ENCODE peak calls at places on chromosomes 5 and 9, in eight cellular contexts. E, G, T, F, D, N, M and P are unnamed samples.

GRCh38 chr5:38404667-38405276 is 146.4 kb downstream of the EGFLAM start:
- DNase-seq in F (no peak), T (no peak), D (no peak), M (no peak), G (no peak), E (no peak), N (no peak), P (no peak)

GRCh38 chr5:34695275-34696032 is 39.3 kb downstream of the RAI14 start:
- DNase-seq in T (no peak), M (no peak), G (no peak), F (peak), D (no peak), E (no peak), N (no peak), P (no peak)

GRCh38 chr9:80061096-80061495 is 489.3 kb downstream of the TLE4 start:
- DNase-seq in N (no peak), M (no peak), E (no peak), T (no peak), G (no peak), D (no peak), F (peak), P (no peak)

GRCh38 chr5:178433273-178433775 is 156.9 kb downstream of the COL23A1 start:
- DNase-seq in E (no peak), G (no peak), M (no peak), F (no peak), D (no peak), N (no peak), T (no peak), P (no peak)

GRCh38 chr5:93831449-93831848 is 90.0 kb upstream of the POU5F2 start:
- DNase-seq in D (no peak), T (no peak), N (no peak), F (peak), M (no peak), E (no peak), G (no peak), P (no peak)

GRCh38 chr5:133460172-133460758 is 152.1 kb downstream of the FSTL4 start:
- DNase-seq in F (peak), M (no peak), N (no peak), T (peak), G (no peak), E (peak), D (no peak), P (peak)

GRCh38 chr5:127858116-127858784 is 155.1 kb downstream of the CCDC192 start:
- DNase-seq in G (no peak), F (no peak), M (no peak), T (peak), N (no peak), D (peak), E (peak), P (no peak)

GRCh38 chr9:97906236-97906831 is 16.0 kb downstream of the TRMO start:
- DNase-seq in G (no peak), M (peak), F (no peak), E (no peak), D (peak), N (peak), T (no peak), P (no peak)

GRCh38 chr9:134187110-134187531 is 22.8 kb upstream of the RNU6ATAC start:
- DNase-seq in E (no peak), D (no peak), N (no peak), F (no peak), T (peak), G (peak), M (no peak), P (no peak)

GRCh38 chr5:159459132-159459627 is 128.9 kb upstream of the IL12B start:
- DNase-seq in M (no peak), F (no peak), N (no peak), E (no peak), T (no peak), D (no peak), G (no peak), P (no peak)

GRCh38 chr9:75448281-75448680 is 360.0 kb downstream of the OSTF1 start:
- DNase-seq in G (no peak), F (no peak), N (no peak), T (no peak), M (no peak), E (no peak), D (no peak), P (no peak)

GRCh38 chr9:119588874-119589560 is 219.8 kb upstream of the BRINP1 start:
- DNase-seq in G (no peak), E (no peak), M (no peak), N (no peak), F (no peak), D (no peak), T (no peak), P (no peak)

GRCh38 chr9:110031511-110032173 is 176.3 kb downstream of the C9orf152 start:
- DNase-seq in E (no peak), G (no peak), T (no peak), N (no peak), F (peak), M (no peak), D (no peak), P (no peak)

GRCh38 chr9:118659011-118659410 is 710.2 kb downstream of the BRINP1 start:
- DNase-seq in D (no peak), F (no peak), G (no peak), N (no peak), M (no peak), E (no peak), T (no peak), P (no peak)

GRCh38 chr9:134658378-134658955 is 16.9 kb downstream of the COL5A1 start:
- DNase-seq in G (no peak), N (no peak), M (peak), T (peak), E (no peak), D (no peak), F (no peak), P (no peak)